ENCODE peak calls at places on chromosomes 2 and 18, in four cellular contexts. B is HepG2, U is K562, D is GM12878. O is an unnamed sample.

GRCh38 chr18:23902396-23902795 is 112.2 kb upstream of the TTC39C start:
- DNase-seq in B (no peak), U (no peak), D (no peak), O (no peak)

GRCh38 chr2:175567435-175568061 is 386.0 kb upstream of the ATP5MC3 start:
- DNase-seq in B (no peak), U (no peak), D (no peak), O (no peak)

GRCh38 chr2:234075947-234076346 is 25.4 kb downstream of the SPP2 start:
- DNase-seq in B (no peak), U (no peak), D (no peak), O (no peak)

GRCh38 chr2:217291259-217291658 is 431.4 kb upstream of the TNP1 start:
- DNase-seq in B (no peak), U (no peak), D (no peak), O (no peak)

GRCh38 chr18:52451851-52452250 is 111.9 kb downstream of the DCC start:
- DNase-seq in B (no peak), U (no peak), D (no peak), O (no peak)

GRCh38 chr2:23524261-23524706 is 139.3 kb downstream of the KLHL29 start:
- DNase-seq in B (no peak), U (no peak), D (no peak), O (no peak)

GRCh38 chr2:50770299-50770698 is 261.6 kb downstream of the NRXN1 start:
- DNase-seq in B (no peak), U (no peak), D (no peak), O (no peak)

GRCh38 chr18:12907258-12907925 is 23.4 kb upstream of the PTPN2 start:
- DNase-seq in B (no peak), U (no peak), D (no peak), O (no peak)

GRCh38 chr18:50947899-50948298 is 19.9 kb upstream of the ELAC1 start:
- DNase-seq in B (no peak), U (peak; percentile 8), D (no peak), O (no peak)

GRCh38 chr2:179932786-179933185 is 71.4 kb upstream of the ZNF385B start:
- DNase-seq in B (no peak), U (no peak), D (no peak), O (no peak)

GRCh38 chr2:239621611-239622010 is 220.8 kb upstream of the HDAC4 start:
- DNase-seq in B (no peak), U (no peak), D (no peak), O (no peak)

GRCh38 chr2:136008205-136008865 is 22.9 kb upstream of the DARS1 start:
- DNase-seq in B (no peak), U (no peak), D (no peak), O (no peak)

GRCh38 chr2:216012133-216012829 is 1.1 kb downstream of the MREG start:
- DNase-seq in B (peak; percentile 86), U (no peak), D (no peak), O (peak; percentile 34)

GRCh38 chr2:79855264-79856006 is 342.6 kb downstream of the CTNNA2 start:
- DNase-seq in B (no peak), U (no peak), D (no peak), O (peak; percentile 32)

GRCh38 chr2:5365871-5366461 is 326.2 kb upstream of the SOX11 start:
- DNase-seq in B (peak; percentile 62), U (peak; percentile 74), D (no peak), O (peak; percentile 73)

DNA sequence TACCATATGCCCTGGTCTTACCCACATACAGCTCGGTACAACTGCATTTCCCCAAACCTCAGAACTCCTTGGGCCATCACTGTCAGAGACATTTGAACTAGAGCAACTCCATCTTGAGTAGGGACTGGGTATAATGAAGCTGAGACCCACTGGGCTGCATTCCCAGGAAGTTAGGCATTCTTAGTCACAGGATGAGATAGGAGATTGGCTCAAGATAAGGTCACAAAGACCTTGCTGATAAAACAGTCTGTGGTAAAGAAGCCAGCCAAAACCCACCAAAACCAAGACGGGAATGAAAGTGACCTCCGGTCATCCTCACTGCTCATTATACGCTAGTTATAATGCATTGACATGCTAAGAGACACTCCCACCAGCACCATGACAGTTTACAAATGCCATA is 131.3 kb downstream of the PIK3C3 start:
- DNase-seq in B (no peak), U (no peak), D (no peak), O (no peak)
- TF ChIP-seq FOXK2 in B (no peak), U (no peak), D (no peak), O (no peak)

GRCh38 chr18:26003817-26004216 is 86.6 kb downstream of the SS18 start:
- DNase-seq in B (no peak), U (no peak), D (no peak), O (no peak)
- TF ChIP-seq FOXK2 in B (no peak), U (no peak), D (no peak), O (no peak)

GRCh38 chr2:84491256-84491655 is 25.0 kb upstream of the DNAH6 start:
- DNase-seq in B (no peak), U (no peak), D (no peak), O (no peak)

GRCh38 chr2:84486436-84487115 is 27.5 kb upstream of the SUCLG1 start:
- DNase-seq in B (peak; percentile 81), U (no peak), D (no peak), O (no peak)

GRCh38 chr2:84491741-84492140 is 24.6 kb upstream of the DNAH6 start:
- DNase-seq in B (no peak), U (no peak), D (no peak), O (no peak)

GRCh38 chr2:84483320-84483719 is 24.2 kb upstream of the SUCLG1 start:
- DNase-seq in B (no peak), U (no peak), D (no peak), O (no peak)

GRCh38 chr2:84487298-84487996 is 28.4 kb upstream of the SUCLG1 start:
- DNase-seq in B (peak; percentile 76), U (no peak), D (no peak), O (no peak)
- TF ChIP-seq FOXK2 in B (no peak), U (no peak), D (no peak), O (no peak)

DNA sequence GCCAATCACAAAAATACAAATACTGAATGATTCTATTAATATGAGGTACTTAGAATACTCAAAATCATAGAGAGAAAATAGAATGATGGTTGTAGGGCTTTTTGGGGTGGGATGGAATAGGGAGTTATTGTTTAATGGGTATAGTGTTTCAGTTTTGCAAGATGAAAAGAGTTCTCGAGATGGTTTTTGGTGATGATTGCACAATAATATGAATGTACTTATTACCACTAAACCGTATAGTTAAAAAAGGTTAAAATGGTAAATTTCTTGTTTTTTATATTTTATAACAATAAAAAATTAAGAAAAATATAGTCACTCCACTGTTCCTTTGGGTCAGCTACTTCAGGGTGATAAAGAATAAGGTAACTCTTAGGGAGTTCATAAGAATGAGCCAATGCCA is 560.1 kb downstream of the TDRD15 start:
- DNase-seq in B (no peak), U (no peak), D (no peak), O (no peak)
- TF ChIP-seq FOXK2 in B (no peak), U (no peak), D (no peak), O (no peak)

DNA sequence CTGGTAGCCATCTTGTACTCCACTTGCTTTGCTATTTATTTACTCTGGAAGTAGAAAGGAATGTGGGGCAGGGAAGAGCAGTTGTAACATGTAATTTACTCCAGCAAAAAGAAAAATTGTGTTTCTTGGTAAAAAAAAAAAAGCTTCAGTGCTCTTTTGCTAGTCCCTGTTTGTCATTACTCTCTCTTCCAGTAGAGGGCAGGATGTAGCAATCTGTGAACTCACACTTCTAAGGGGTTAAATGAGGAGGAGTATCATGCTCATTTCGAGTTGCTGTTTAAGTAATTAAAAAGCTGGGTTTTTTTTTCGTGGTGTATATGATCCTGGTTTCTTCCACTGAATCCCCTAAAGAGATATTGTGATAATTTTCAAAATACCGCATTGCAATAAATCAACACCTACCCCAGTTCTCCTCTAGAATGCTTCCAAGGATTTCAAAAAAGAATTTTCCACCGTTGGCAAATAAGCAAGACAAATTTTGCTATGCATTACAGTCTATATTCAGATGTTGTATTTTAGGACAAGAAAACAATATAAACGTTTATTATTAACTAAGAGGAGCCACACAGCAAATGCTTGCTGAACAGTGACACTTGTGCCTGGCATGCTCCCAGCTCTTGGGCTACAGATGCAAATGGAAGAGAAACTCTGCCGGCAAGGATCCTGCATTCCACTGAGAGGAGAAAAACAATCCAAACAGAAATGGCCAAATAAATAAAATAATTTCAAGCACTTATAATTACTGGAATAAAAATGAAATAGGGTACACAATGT is 261.6 kb downstream of the ASXL3 start:
- DNase-seq in B (peak; percentile 55), U (peak; percentile 31), D (no peak), O (peak; percentile 78)
- TF ChIP-seq FOXK2 in B (no peak), U (no peak), D (no peak), O (no peak)

DNA sequence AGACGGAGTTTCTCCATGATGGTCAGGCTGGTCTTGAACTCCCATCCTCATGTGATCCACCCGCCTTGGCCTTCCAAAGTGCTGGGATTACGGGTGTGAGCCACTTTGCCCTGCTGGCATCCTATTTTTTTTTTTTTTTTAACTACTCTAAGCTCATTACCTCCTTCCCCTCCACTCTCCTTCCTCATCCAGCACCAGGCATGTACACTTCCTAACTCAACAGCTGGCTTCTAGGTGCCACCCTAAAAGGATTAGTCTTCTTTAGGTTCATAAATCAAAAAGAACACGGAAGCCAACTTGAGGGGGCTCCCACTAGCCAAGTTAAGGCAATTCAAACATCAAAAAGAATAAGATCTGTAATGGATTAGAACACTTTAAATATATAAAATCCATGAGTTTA is 70.6 kb upstream of the TEX51 start:
- DNase-seq in B (no peak), U (no peak), D (no peak), O (no peak)
- TF ChIP-seq FOXK2 in B (no peak), U (no peak), D (no peak), O (no peak)

GRCh38 chr2:212711851-212712250 is 173.2 kb upstream of the ERBB4 start:
- DNase-seq in B (no peak), U (no peak), D (no peak), O (no peak)

GRCh38 chr2:212709287-212709686 is 170.7 kb upstream of the ERBB4 start:
- DNase-seq in B (no peak), U (no peak), D (no peak), O (no peak)

GRCh38 chr2:212712466-212712865 is 173.9 kb upstream of the ERBB4 start:
- DNase-seq in B (no peak), U (no peak), D (no peak), O (no peak)

GRCh38 chr2:212712991-212713390 is 174.4 kb upstream of the ERBB4 start:
- DNase-seq in B (no peak), U (no peak), D (no peak), O (no peak)

DNA sequence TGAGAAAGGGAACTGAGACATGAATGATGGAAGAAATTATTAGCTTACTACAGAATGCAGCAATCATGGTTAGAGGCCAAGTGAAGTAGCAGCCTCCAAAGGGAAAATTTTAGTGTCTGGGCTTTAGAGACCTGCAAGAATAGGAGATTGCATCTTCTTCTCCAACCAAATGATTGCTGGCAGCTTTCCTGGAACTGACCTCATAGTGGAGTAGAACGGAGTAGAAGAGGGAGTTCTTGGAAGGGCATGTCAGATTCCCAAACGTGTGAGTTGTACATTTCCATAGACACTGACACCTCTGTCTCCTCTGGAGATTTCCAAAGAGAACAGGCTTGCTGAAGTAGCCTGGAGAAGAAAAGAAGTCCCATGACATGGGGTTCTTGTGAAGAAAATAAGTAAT is 169.7 kb upstream of the ERBB4 start:
- DNase-seq in B (no peak), U (no peak), D (no peak), O (no peak)
- TF ChIP-seq FOXK2 in B (no peak), U (no peak), D (no peak), O (no peak)

DNA sequence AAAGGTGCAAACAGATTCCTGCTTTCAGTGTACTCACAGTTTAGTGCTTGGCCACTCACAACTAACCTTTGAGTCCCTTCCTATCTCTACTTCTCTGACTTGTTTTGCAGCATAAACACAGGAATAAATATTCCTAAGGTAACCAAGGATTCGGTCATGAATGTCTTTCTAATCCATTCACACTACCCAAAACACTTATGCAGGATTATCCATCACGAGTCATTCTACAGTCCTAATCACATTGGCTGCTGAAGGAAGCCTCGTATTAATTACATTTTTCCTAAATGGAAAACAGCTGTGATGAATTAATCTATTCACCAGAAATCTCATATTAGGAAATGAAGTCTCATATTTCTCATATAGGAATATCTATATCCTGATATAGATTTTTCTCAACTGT is 16.3 kb downstream of the RDH14 start:
- DNase-seq in B (no peak), U (no peak), D (no peak), O (no peak)
- TF ChIP-seq FOXK2 in B (no peak), U (no peak), D (no peak), O (no peak)